ENCODE peak calls at places on chromosomes 5 and 9, in five cellular contexts. Z, Y, C, V and G are unnamed samples.

GRCh38 chr9:99401826-99402225 is 179.7 kb downstream of the SEC61B start:
- DNase-seq in Z (no peak), Y (no peak), C (peak; percentile 29), V (no peak), G (no peak)

GRCh38 chr5:95113489-95113888 is 171.4 kb downstream of the MCTP1 start:
- DNase-seq in Z (peak; percentile 33), Y (no peak), C (peak; percentile 83), V (no peak), G (peak; percentile 25)

GRCh38 chr5:14257995-14258403 is 114.9 kb downstream of the TRIO start:
- DNase-seq in Z (no peak), Y (no peak), C (no peak), V (peak; percentile 69), G (no peak)

GRCh38 chr9:84296146-84296843 is 44.3 kb downstream of the SLC28A3 start:
- DNase-seq in Z (peak; percentile 59), Y (no peak), C (peak; percentile 82), V (peak; percentile 49), G (peak; percentile 71)

GRCh38 chr5:177350776-177351391 is 584 bp downstream of the LMAN2 start:
- DNase-seq in Z (no peak), Y (no peak), C (no peak), V (no peak), G (no peak)

GRCh38 chr5:43780586-43780985 is 177.6 kb downstream of the NNT start:
- DNase-seq in Z (no peak), Y (no peak), C (peak; percentile 7), V (no peak), G (peak; percentile 68)

GRCh38 chr9:72443855-72444254 is 77.6 kb upstream of the TMC1 start:
- DNase-seq in Z (no peak), Y (no peak), C (no peak), V (peak; percentile 79), G (no peak)

GRCh38 chr9:14661421-14662059 is 31.7 kb downstream of the ZDHHC21 start:
- DNase-seq in Z (no peak), Y (no peak), C (no peak), V (no peak), G (peak; percentile 24)

GRCh38 chr9:86946712-86947145 is 577 bp downstream of the GAS1 start:
- DNase-seq in Z (no peak), Y (peak; percentile 87), C (peak; percentile 47), V (no peak), G (peak; percentile 72)

DNA sequence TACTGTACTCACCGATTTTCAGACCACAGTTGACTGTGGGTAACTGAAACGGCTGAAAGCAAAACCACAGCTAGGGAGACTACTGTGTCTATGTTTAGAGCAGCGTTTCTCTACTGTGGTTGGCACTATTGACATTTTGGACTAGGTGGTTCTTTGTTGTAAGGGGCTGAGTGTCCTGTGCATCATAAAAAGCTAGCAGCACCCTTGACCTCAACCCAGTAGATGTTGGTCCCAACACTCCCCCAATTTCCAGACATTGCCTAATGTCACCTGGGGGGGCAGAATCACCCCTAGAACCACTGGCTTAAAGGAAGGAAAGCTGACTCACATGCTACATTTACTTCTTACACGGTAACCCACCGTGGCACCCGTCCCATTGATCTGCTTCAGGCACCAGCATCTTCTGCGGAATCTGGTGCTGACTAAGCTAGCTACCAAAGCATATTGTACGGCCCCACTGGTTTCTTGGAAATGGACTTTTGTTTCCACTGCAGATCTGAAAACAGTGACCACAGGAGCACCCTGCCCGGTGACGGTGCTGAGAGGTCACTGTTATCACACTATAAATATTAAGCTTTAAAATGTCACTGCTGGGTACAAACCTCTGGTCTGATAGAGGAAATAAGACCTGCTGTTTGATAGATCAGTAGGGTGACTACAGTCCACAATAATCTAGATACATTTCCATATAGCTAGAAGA is 151.5 kb downstream of the HSD17B3 start:
- DNase-seq in Z (no peak), Y (peak; percentile 48), C (peak; percentile 12), V (peak; percentile 45), G (no peak)
- H3K4me3 ChIP-seq in Z (no peak overlapping the region), Y (no peak overlapping the region), C (no peak overlapping the region), V (peak overlapping the region; percentile 20), G (no peak overlapping the region)

GRCh38 chr9:129241725-129242124 is 63.7 kb upstream of the IER5L start:
- DNase-seq in Z (no peak), Y (peak; percentile 9), C (no peak), V (no peak), G (no peak)

GRCh38 chr9:129239946-129240490 is 62.0 kb upstream of the IER5L start:
- DNase-seq in Z (no peak), Y (peak; percentile 21), C (no peak), V (no peak), G (no peak)

GRCh38 chr9:129240581-129241211 is 62.6 kb upstream of the IER5L start:
- DNase-seq in Z (no peak), Y (peak; percentile 6), C (no peak), V (no peak), G (no peak)

GRCh38 chr9:129242971-129243561 is 65.0 kb upstream of the IER5L start:
- DNase-seq in Z (no peak), Y (peak; percentile 75), C (peak; percentile 34), V (no peak), G (peak; percentile 72)

DNA sequence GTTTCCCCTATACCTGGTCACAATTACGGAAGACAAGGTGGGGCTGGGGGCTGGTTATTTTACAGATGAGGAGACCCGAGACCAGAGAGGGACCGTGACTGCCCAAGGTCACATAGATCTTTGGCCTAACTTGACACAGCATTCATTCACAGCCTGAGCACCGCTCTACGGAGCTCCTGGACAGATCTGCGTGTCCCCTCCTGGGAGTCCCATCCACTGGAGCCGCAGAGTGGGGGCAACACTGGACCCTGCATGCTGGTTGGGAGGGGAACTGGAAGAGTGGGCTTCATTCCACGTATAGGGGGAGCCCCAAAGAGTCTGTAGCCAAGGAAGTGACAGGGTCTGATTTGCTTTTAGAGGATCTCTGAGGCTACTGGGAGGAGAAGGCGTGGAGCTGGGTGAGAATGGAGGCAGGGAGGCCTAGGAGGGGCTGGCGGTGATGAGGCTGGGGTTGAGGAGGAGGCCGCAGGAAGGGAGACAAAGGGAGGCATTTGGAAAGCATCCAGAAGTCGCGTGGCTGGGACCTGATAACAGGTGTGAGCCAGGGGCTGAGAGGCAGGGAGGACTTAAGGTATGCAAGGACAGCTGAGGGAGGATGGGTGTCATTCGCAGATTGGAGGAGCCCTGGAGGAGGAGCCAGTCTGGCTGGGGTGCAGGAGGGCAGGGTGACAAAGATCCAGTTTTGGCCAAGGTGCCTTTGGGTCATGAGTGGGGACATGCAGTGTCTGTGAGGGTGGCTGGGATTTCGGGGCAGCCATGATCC is 64.3 kb upstream of the IER5L start:
- DNase-seq in Z (no peak), Y (peak; percentile 42), C (no peak), V (no peak), G (no peak)
- H3K4me3 ChIP-seq in Z (no peak overlapping the region), Y (no peak overlapping the region), C (no peak overlapping the region), V (no peak overlapping the region), G (no peak overlapping the region)

GRCh38 chr5:53472720-53473510 is 7.5 kb upstream of the FST start:
- DNase-seq in Z (no peak), Y (no peak), C (no peak), V (no peak), G (peak; percentile 37)

GRCh38 chr5:53472279-53472678 is 8.2 kb upstream of the FST start:
- DNase-seq in Z (no peak), Y (no peak), C (no peak), V (no peak), G (no peak)

GRCh38 chr5:53475320-53475719 is 5.1 kb upstream of the FST start:
- DNase-seq in Z (no peak), Y (no peak), C (no peak), V (no peak), G (no peak)

GRCh38 chr5:53476019-53476418 is 4.4 kb upstream of the FST start:
- DNase-seq in Z (no peak), Y (no peak), C (no peak), V (no peak), G (no peak)

DNA sequence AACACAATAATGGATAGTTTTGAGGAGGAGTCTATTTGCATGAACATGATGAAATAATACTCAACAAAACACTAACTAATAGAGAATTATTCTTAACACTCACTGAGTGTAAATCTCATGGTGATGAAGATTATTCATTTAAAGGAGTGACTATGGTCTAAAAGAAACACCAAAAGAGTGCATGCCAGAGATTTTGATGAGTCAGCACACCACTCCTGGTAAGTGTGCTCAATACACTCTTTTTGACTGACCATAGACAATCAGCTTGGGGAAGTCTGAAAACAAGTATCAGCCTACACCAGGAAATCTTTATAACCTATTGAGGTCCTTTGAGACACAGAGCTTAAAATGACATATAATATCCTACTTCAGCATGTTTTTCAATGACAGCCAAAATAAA is 6.8 kb upstream of the FST start:
- DNase-seq in Z (no peak), Y (no peak), C (peak; percentile 24), V (no peak), G (no peak)
- H3K4me3 ChIP-seq in Z (no peak overlapping the region), Y (no peak overlapping the region), C (no peak overlapping the region), V (no peak overlapping the region), G (no peak overlapping the region)

DNA sequence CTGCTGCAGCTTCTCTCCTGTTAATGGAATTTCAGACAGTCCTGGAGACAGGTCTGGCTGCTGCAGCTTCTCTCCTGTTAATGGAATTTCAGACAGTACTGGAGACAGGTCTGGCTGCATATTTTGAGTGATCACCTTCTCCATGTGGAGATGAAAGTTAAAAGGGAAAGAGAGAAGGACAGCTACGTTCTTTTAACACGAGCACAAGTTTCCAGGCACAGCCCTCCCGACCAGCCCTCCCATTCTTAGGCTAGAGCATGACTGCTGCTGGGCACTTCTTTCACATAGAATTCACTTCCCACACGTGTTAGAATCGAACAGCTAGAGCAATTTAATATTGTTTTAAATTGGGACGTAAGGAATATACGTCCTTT is 133.3 kb upstream of the DMRT1 start:
- DNase-seq in Z (no peak), Y (no peak), C (no peak), V (no peak), G (no peak)
- H3K4me3 ChIP-seq in Z (peak overlapping the region; percentile 46), Y (peak overlapping the region; percentile 4), C (peak overlapping the region; percentile 52), V (no peak overlapping the region), G (peak overlapping the region; percentile 59)

DNA sequence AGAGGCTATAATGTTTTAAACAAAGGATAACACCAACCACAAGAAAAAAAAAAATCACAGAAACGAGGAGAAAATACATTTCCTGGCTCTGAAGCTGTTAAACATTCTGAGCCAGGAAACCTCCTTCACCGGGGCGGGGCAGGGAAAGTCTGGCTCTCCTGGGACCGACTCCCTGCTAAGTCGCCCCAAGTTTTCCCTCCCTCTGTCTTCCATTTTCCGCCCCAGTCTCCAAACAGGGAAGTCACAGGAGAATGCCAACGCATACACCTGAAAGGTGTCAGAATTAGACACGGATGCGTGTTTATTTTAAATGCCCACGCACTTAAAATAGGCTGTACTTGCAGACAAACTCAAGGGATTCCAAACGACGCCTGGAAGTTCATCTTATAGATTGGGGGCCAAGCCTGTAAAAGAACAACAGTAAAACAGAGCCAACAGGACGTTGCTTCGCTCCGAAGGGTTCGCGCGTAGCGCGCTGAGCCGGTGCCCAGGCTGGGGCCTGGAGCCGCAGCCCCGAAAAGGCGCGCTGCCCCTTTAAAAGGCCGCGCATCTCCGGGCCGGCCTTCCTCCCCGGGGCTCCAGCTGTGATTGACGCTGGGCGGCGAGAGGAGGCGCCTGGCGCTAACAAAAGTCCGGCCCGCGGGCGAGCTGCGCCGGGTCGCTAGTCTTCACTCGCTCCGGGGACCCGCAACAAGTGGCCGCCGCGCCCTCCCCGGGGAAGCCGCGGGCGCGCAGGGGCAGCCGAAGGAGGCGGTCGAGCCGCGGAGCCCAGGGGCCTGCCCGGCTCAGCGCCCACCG is at the start of gene FBXL7:
- DNase-seq in Z (no peak), Y (peak; percentile 94), C (peak; percentile 60), V (no peak), G (peak; percentile 77)
- H3K4me3 ChIP-seq in Z (peak within 1 kb of the TSS; percentile 85), Y (peak within 1 kb of the TSS; percentile 73), C (peak within 1 kb of the TSS; percentile 89), V (no peak within 1 kb of the TSS), G (peak within 1 kb of the TSS; percentile 88)

DNA sequence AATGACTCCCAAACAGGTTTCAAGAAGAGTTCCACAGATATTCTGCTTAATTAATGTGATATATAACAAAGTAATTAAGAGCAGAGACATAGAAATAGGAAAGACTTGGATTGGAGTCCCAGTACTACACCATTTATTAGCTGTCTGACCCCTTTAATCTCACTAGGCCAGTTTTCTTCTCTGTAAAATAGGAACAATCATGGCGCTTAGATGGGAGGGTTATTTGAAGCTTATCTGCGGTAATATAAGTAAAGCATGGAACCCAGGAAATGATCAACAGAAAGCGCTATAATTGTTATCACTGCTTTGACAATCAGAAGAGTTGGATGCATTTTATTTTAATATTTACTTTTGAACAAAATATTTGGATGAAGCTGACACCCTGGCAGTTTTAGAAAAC is 71.3 kb upstream of the IFNE start:
- DNase-seq in Z (no peak), Y (no peak), C (no peak), V (no peak), G (no peak)
- H3K4me3 ChIP-seq in Z (no peak overlapping the region), Y (no peak overlapping the region), C (peak overlapping the region; percentile 14), V (no peak overlapping the region), G (no peak overlapping the region)